ENCODE peak calls at places on chromosomes 2 and 18, in ten cellular contexts. One of them, this sample, is unnamed.

GRCh38 chr2:12915792-12916191 is 199.1 kb downstream of the TRIB2 start:
- DNase-seq in mucosa of descending colon: no peak
- DNase-seq in renal cortical epithelial cell: peak
- DNase-seq in fibroblast of the aortic adventitia: peak
- DNase-seq in activated T-helper 1 cell treated with anti-CD3 and anti-CD28 coated beads, Interleukin-12 subunit alpha, Interleukin-12 subunit beta, Interleukin-2, Interleukin-4 antibody, amounts not matched to agents 30 ng/mL and 10 ng/mL and 1 ng/mL, durations not matched to agents 14 hours and 24 hours and 36 hours: no peak
- DNase-seq in SIG-M5: no peak
- DNase-seq in HFFc6: peak
- DNase-seq in posterior vena cava: no peak
- DNase-seq in NCI-H187: no peak
- DNase-seq in lower lobe of right lung: no peak
- DNase-seq in this sample: no peak

GRCh38 chr18:43893001-43893637 is 615.8 kb upstream of the SYT4 start:
- DNase-seq in mucosa of descending colon: no peak
- DNase-seq in renal cortical epithelial cell: peak
- DNase-seq in fibroblast of the aortic adventitia: peak
- DNase-seq in activated T-helper 1 cell treated with anti-CD3 and anti-CD28 coated beads, Interleukin-12 subunit alpha, Interleukin-12 subunit beta, Interleukin-2, Interleukin-4 antibody, amounts not matched to agents 30 ng/mL and 10 ng/mL and 1 ng/mL, durations not matched to agents 14 hours and 24 hours and 36 hours: no peak
- DNase-seq in SIG-M5: no peak
- DNase-seq in HFFc6: peak
- DNase-seq in posterior vena cava: no peak
- DNase-seq in NCI-H187: no peak
- DNase-seq in lower lobe of right lung: no peak
- DNase-seq in this sample: no peak

GRCh38 chr18:74797577-74798151 is 200.0 kb downstream of the ZNF407 start:
- DNase-seq in mucosa of descending colon: no peak
- DNase-seq in renal cortical epithelial cell: no peak
- DNase-seq in fibroblast of the aortic adventitia: no peak
- DNase-seq in activated T-helper 1 cell treated with anti-CD3 and anti-CD28 coated beads, Interleukin-12 subunit alpha, Interleukin-12 subunit beta, Interleukin-2, Interleukin-4 antibody, amounts not matched to agents 30 ng/mL and 10 ng/mL and 1 ng/mL, durations not matched to agents 14 hours and 24 hours and 36 hours: no peak
- DNase-seq in SIG-M5: no peak
- DNase-seq in HFFc6: no peak
- DNase-seq in posterior vena cava: no peak
- DNase-seq in NCI-H187: no peak
- DNase-seq in lower lobe of right lung: no peak
- DNase-seq in this sample: no peak

GRCh38 chr2:12867888-12868287 is 151.2 kb downstream of the TRIB2 start:
- DNase-seq in mucosa of descending colon: no peak
- DNase-seq in renal cortical epithelial cell: no peak
- DNase-seq in fibroblast of the aortic adventitia: no peak
- DNase-seq in activated T-helper 1 cell treated with anti-CD3 and anti-CD28 coated beads, Interleukin-12 subunit alpha, Interleukin-12 subunit beta, Interleukin-2, Interleukin-4 antibody, amounts not matched to agents 30 ng/mL and 10 ng/mL and 1 ng/mL, durations not matched to agents 14 hours and 24 hours and 36 hours: no peak
- DNase-seq in SIG-M5: no peak
- DNase-seq in HFFc6: no peak
- DNase-seq in posterior vena cava: no peak
- DNase-seq in NCI-H187: no peak
- DNase-seq in lower lobe of right lung: no peak
- DNase-seq in this sample: no peak

GRCh38 chr18:9333441-9334350 is 877 bp upstream of the TWSG1 start:
- DNase-seq in mucosa of descending colon: peak
- DNase-seq in renal cortical epithelial cell: no peak
- DNase-seq in fibroblast of the aortic adventitia: no peak
- DNase-seq in activated T-helper 1 cell treated with anti-CD3 and anti-CD28 coated beads, Interleukin-12 subunit alpha, Interleukin-12 subunit beta, Interleukin-2, Interleukin-4 antibody, amounts not matched to agents 30 ng/mL and 10 ng/mL and 1 ng/mL, durations not matched to agents 14 hours and 24 hours and 36 hours: no peak
- DNase-seq in SIG-M5: no peak
- DNase-seq in HFFc6: no peak
- DNase-seq in posterior vena cava: no peak
- DNase-seq in NCI-H187: no peak
- DNase-seq in lower lobe of right lung: peak
- DNase-seq in this sample: peak

GRCh38 chr2:236551843-236552542 is 17.6 kb upstream of the ACKR3 start:
- DNase-seq in mucosa of descending colon: no peak
- DNase-seq in renal cortical epithelial cell: no peak
- DNase-seq in fibroblast of the aortic adventitia: no peak
- DNase-seq in activated T-helper 1 cell treated with anti-CD3 and anti-CD28 coated beads, Interleukin-12 subunit alpha, Interleukin-12 subunit beta, Interleukin-2, Interleukin-4 antibody, amounts not matched to agents 30 ng/mL and 10 ng/mL and 1 ng/mL, durations not matched to agents 14 hours and 24 hours and 36 hours: no peak
- DNase-seq in SIG-M5: no peak
- DNase-seq in HFFc6: no peak
- DNase-seq in posterior vena cava: no peak
- DNase-seq in NCI-H187: no peak
- DNase-seq in lower lobe of right lung: no peak
- DNase-seq in this sample: no peak

GRCh38 chr2:226123307-226123706 is 676.3 kb downstream of the IRS1 start:
- DNase-seq in mucosa of descending colon: no peak
- DNase-seq in renal cortical epithelial cell: peak
- DNase-seq in fibroblast of the aortic adventitia: peak
- DNase-seq in activated T-helper 1 cell treated with anti-CD3 and anti-CD28 coated beads, Interleukin-12 subunit alpha, Interleukin-12 subunit beta, Interleukin-2, Interleukin-4 antibody, amounts not matched to agents 30 ng/mL and 10 ng/mL and 1 ng/mL, durations not matched to agents 14 hours and 24 hours and 36 hours: no peak
- DNase-seq in SIG-M5: no peak
- DNase-seq in HFFc6: peak
- DNase-seq in posterior vena cava: no peak
- DNase-seq in NCI-H187: no peak
- DNase-seq in lower lobe of right lung: no peak
- DNase-seq in this sample: no peak

GRCh38 chr2:182951948-182952663 is 85.7 kb upstream of the FRZB start:
- DNase-seq in mucosa of descending colon: no peak
- DNase-seq in renal cortical epithelial cell: no peak
- DNase-seq in fibroblast of the aortic adventitia: peak
- DNase-seq in activated T-helper 1 cell treated with anti-CD3 and anti-CD28 coated beads, Interleukin-12 subunit alpha, Interleukin-12 subunit beta, Interleukin-2, Interleukin-4 antibody, amounts not matched to agents 30 ng/mL and 10 ng/mL and 1 ng/mL, durations not matched to agents 14 hours and 24 hours and 36 hours: no peak
- DNase-seq in SIG-M5: no peak
- DNase-seq in HFFc6: no peak
- DNase-seq in posterior vena cava: no peak
- DNase-seq in NCI-H187: no peak
- DNase-seq in lower lobe of right lung: no peak
- DNase-seq in this sample: no peak

GRCh38 chr2:236936446-236936940 is 149.2 kb upstream of the COPS8 start:
- DNase-seq in mucosa of descending colon: no peak
- DNase-seq in renal cortical epithelial cell: no peak
- DNase-seq in fibroblast of the aortic adventitia: no peak
- DNase-seq in activated T-helper 1 cell treated with anti-CD3 and anti-CD28 coated beads, Interleukin-12 subunit alpha, Interleukin-12 subunit beta, Interleukin-2, Interleukin-4 antibody, amounts not matched to agents 30 ng/mL and 10 ng/mL and 1 ng/mL, durations not matched to agents 14 hours and 24 hours and 36 hours: no peak
- DNase-seq in SIG-M5: no peak
- DNase-seq in HFFc6: no peak
- DNase-seq in posterior vena cava: no peak
- DNase-seq in NCI-H187: no peak
- DNase-seq in lower lobe of right lung: no peak
- DNase-seq in this sample: no peak

GRCh38 chr2:217685255-217685605 is 317.6 kb downstream of the TNS1 start:
- DNase-seq in mucosa of descending colon: peak
- DNase-seq in renal cortical epithelial cell: peak
- DNase-seq in fibroblast of the aortic adventitia: peak
- DNase-seq in activated T-helper 1 cell treated with anti-CD3 and anti-CD28 coated beads, Interleukin-12 subunit alpha, Interleukin-12 subunit beta, Interleukin-2, Interleukin-4 antibody, amounts not matched to agents 30 ng/mL and 10 ng/mL and 1 ng/mL, durations not matched to agents 14 hours and 24 hours and 36 hours: no peak
- DNase-seq in SIG-M5: no peak
- DNase-seq in HFFc6: peak
- DNase-seq in posterior vena cava: no peak
- DNase-seq in NCI-H187: peak
- DNase-seq in lower lobe of right lung: peak
- DNase-seq in this sample: peak

GRCh38 chr2:189115126-189115525 is 64.4 kb downstream of the COL5A2 start:
- DNase-seq in mucosa of descending colon: no peak
- DNase-seq in renal cortical epithelial cell: peak
- DNase-seq in fibroblast of the aortic adventitia: peak
- DNase-seq in activated T-helper 1 cell treated with anti-CD3 and anti-CD28 coated beads, Interleukin-12 subunit alpha, Interleukin-12 subunit beta, Interleukin-2, Interleukin-4 antibody, amounts not matched to agents 30 ng/mL and 10 ng/mL and 1 ng/mL, durations not matched to agents 14 hours and 24 hours and 36 hours: no peak
- DNase-seq in SIG-M5: no peak
- DNase-seq in HFFc6: no peak
- DNase-seq in posterior vena cava: no peak
- DNase-seq in NCI-H187: no peak
- DNase-seq in lower lobe of right lung: no peak
- DNase-seq in this sample: no peak

GRCh38 chr2:159290289-159290907 is 3.9 kb upstream of the WDSUB1 start:
- DNase-seq in mucosa of descending colon: no peak
- DNase-seq in renal cortical epithelial cell: peak
- DNase-seq in fibroblast of the aortic adventitia: peak
- DNase-seq in activated T-helper 1 cell treated with anti-CD3 and anti-CD28 coated beads, Interleukin-12 subunit alpha, Interleukin-12 subunit beta, Interleukin-2, Interleukin-4 antibody, amounts not matched to agents 30 ng/mL and 10 ng/mL and 1 ng/mL, durations not matched to agents 14 hours and 24 hours and 36 hours: no peak
- DNase-seq in SIG-M5: peak
- DNase-seq in HFFc6: peak
- DNase-seq in posterior vena cava: no peak
- DNase-seq in NCI-H187: no peak
- DNase-seq in lower lobe of right lung: no peak
- DNase-seq in this sample: no peak

GRCh38 chr2:72576861-72577260 is 249.0 kb downstream of the EXOC6B start:
- DNase-seq in mucosa of descending colon: no peak
- DNase-seq in renal cortical epithelial cell: no peak
- DNase-seq in fibroblast of the aortic adventitia: peak
- DNase-seq in activated T-helper 1 cell treated with anti-CD3 and anti-CD28 coated beads, Interleukin-12 subunit alpha, Interleukin-12 subunit beta, Interleukin-2, Interleukin-4 antibody, amounts not matched to agents 30 ng/mL and 10 ng/mL and 1 ng/mL, durations not matched to agents 14 hours and 24 hours and 36 hours: no peak
- DNase-seq in SIG-M5: no peak
- DNase-seq in HFFc6: peak
- DNase-seq in posterior vena cava: no peak
- DNase-seq in NCI-H187: no peak
- DNase-seq in lower lobe of right lung: no peak
- DNase-seq in this sample: no peak

GRCh38 chr2:98313512-98314250 is 32.6 kb upstream of the CNGA3 start:
- DNase-seq in mucosa of descending colon: no peak
- DNase-seq in renal cortical epithelial cell: no peak
- DNase-seq in fibroblast of the aortic adventitia: no peak
- DNase-seq in activated T-helper 1 cell treated with anti-CD3 and anti-CD28 coated beads, Interleukin-12 subunit alpha, Interleukin-12 subunit beta, Interleukin-2, Interleukin-4 antibody, amounts not matched to agents 30 ng/mL and 10 ng/mL and 1 ng/mL, durations not matched to agents 14 hours and 24 hours and 36 hours: no peak
- DNase-seq in SIG-M5: no peak
- DNase-seq in HFFc6: no peak
- DNase-seq in posterior vena cava: no peak
- DNase-seq in NCI-H187: no peak
- DNase-seq in lower lobe of right lung: no peak
- DNase-seq in this sample: no peak

GRCh38 chr2:207185372-207185771 is 19.6 kb upstream of the KLF7 start:
- DNase-seq in mucosa of descending colon: no peak
- DNase-seq in renal cortical epithelial cell: peak
- DNase-seq in fibroblast of the aortic adventitia: no peak
- DNase-seq in activated T-helper 1 cell treated with anti-CD3 and anti-CD28 coated beads, Interleukin-12 subunit alpha, Interleukin-12 subunit beta, Interleukin-2, Interleukin-4 antibody, amounts not matched to agents 30 ng/mL and 10 ng/mL and 1 ng/mL, durations not matched to agents 14 hours and 24 hours and 36 hours: no peak
- DNase-seq in SIG-M5: no peak
- DNase-seq in HFFc6: no peak
- DNase-seq in posterior vena cava: no peak
- DNase-seq in NCI-H187: no peak
- DNase-seq in lower lobe of right lung: no peak
- DNase-seq in this sample: no peak

GRCh38 chr2:65856928-65857327 is 424.5 kb upstream of the SPRED2 start:
- DNase-seq in mucosa of descending colon: no peak
- DNase-seq in renal cortical epithelial cell: no peak
- DNase-seq in fibroblast of the aortic adventitia: no peak
- DNase-seq in activated T-helper 1 cell treated with anti-CD3 and anti-CD28 coated beads, Interleukin-12 subunit alpha, Interleukin-12 subunit beta, Interleukin-2, Interleukin-4 antibody, amounts not matched to agents 30 ng/mL and 10 ng/mL and 1 ng/mL, durations not matched to agents 14 hours and 24 hours and 36 hours: no peak
- DNase-seq in SIG-M5: no peak
- DNase-seq in HFFc6: no peak
- DNase-seq in posterior vena cava: no peak
- DNase-seq in NCI-H187: no peak
- DNase-seq in lower lobe of right lung: no peak
- DNase-seq in this sample: no peak

GRCh38 chr2:714005-714741 is 37.0 kb upstream of the TMEM18 start:
- DNase-seq in mucosa of descending colon: peak
- DNase-seq in renal cortical epithelial cell: peak
- DNase-seq in fibroblast of the aortic adventitia: peak
- DNase-seq in activated T-helper 1 cell treated with anti-CD3 and anti-CD28 coated beads, Interleukin-12 subunit alpha, Interleukin-12 subunit beta, Interleukin-2, Interleukin-4 antibody, amounts not matched to agents 30 ng/mL and 10 ng/mL and 1 ng/mL, durations not matched to agents 14 hours and 24 hours and 36 hours: peak
- DNase-seq in SIG-M5: no peak
- DNase-seq in HFFc6: peak
- DNase-seq in posterior vena cava: no peak
- DNase-seq in NCI-H187: peak
- DNase-seq in lower lobe of right lung: no peak
- DNase-seq in this sample: no peak

GRCh38 chr2:38720613-38721241 is 30.4 kb downstream of the SRSF7 start:
- DNase-seq in mucosa of descending colon: peak
- DNase-seq in renal cortical epithelial cell: peak
- DNase-seq in fibroblast of the aortic adventitia: peak
- DNase-seq in activated T-helper 1 cell treated with anti-CD3 and anti-CD28 coated beads, Interleukin-12 subunit alpha, Interleukin-12 subunit beta, Interleukin-2, Interleukin-4 antibody, amounts not matched to agents 30 ng/mL and 10 ng/mL and 1 ng/mL, durations not matched to agents 14 hours and 24 hours and 36 hours: no peak
- DNase-seq in SIG-M5: no peak
- DNase-seq in HFFc6: peak
- DNase-seq in posterior vena cava: peak
- DNase-seq in NCI-H187: no peak
- DNase-seq in lower lobe of right lung: peak
- DNase-seq in this sample: peak

GRCh38 chr2:201816674-201817073 is 10.3 kb downstream of the CDK15 start:
- DNase-seq in mucosa of descending colon: no peak
- DNase-seq in renal cortical epithelial cell: no peak
- DNase-seq in fibroblast of the aortic adventitia: no peak
- DNase-seq in activated T-helper 1 cell treated with anti-CD3 and anti-CD28 coated beads, Interleukin-12 subunit alpha, Interleukin-12 subunit beta, Interleukin-2, Interleukin-4 antibody, amounts not matched to agents 30 ng/mL and 10 ng/mL and 1 ng/mL, durations not matched to agents 14 hours and 24 hours and 36 hours: no peak
- DNase-seq in SIG-M5: no peak
- DNase-seq in HFFc6: no peak
- DNase-seq in posterior vena cava: no peak
- DNase-seq in NCI-H187: no peak
- DNase-seq in lower lobe of right lung: no peak
- DNase-seq in this sample: no peak

This sample was measured in aorta.